ENCODE peak calls at places on chromosome 6, in four cellular contexts. One of them, this sample, is unnamed.

GRCh38 chr6:53639520-53639919 is 26.0 kb downstream of the KLHL31 start:
- DNase-seq in A549: no peak
- DNase-seq in HepG2: no peak
- DNase-seq in K562: no peak
- DNase-seq in this sample: no peak

GRCh38 chr6:4781967-4782537 is 5.8 kb downstream of the CDYL start:
- DNase-seq in A549: no peak
- DNase-seq in HepG2: no peak
- DNase-seq in K562: no peak
- DNase-seq in this sample: no peak

GRCh38 chr6:148973809-148974208 is 227.0 kb downstream of the UST start:
- DNase-seq in A549: peak
- DNase-seq in HepG2: no peak
- DNase-seq in K562: no peak
- DNase-seq in this sample: peak

GRCh38 chr6:145531822-145532221 is 203.5 kb downstream of the EPM2A start:
- DNase-seq in A549: no peak
- DNase-seq in HepG2: no peak
- DNase-seq in K562: no peak
- DNase-seq in this sample: no peak

GRCh38 chr6:30041821-30042220 is 19.2 kb upstream of the POLR1H start:
- DNase-seq in A549: no peak
- DNase-seq in HepG2: no peak
- DNase-seq in K562: no peak
- DNase-seq in this sample: no peak

GRCh38 chr6:113584767-113585166 is 272.4 kb upstream of the MARCKS start:
- DNase-seq in A549: no peak
- DNase-seq in HepG2: no peak
- DNase-seq in K562: no peak
- DNase-seq in this sample: no peak

GRCh38 chr6:10633216-10633615 is 61.2 kb downstream of the C6orf52 start:
- DNase-seq in A549: peak
- DNase-seq in HepG2: peak
- DNase-seq in K562: no peak
- DNase-seq in this sample: no peak

GRCh38 chr6:141744971-141745370 is 387.8 kb upstream of the GJE1 start:
- DNase-seq in A549: no peak
- DNase-seq in HepG2: no peak
- DNase-seq in K562: no peak
- DNase-seq in this sample: no peak

GRCh38 chr6:107491791-107492674 is 2.1 kb downstream of the SOBP start:
- DNase-seq in A549: no peak
- DNase-seq in HepG2: peak
- DNase-seq in K562: no peak
- DNase-seq in this sample: no peak

GRCh38 chr6:63352587-63353281 is 33.0 kb upstream of the LGSN start:
- DNase-seq in A549: peak
- DNase-seq in HepG2: peak
- DNase-seq in K562: no peak
- DNase-seq in this sample: no peak

GRCh38 chr6:115001726-115002436 is 659.1 kb upstream of the HS3ST5 start:
- DNase-seq in A549: peak
- DNase-seq in HepG2: peak
- DNase-seq in K562: no peak
- DNase-seq in this sample: no peak

GRCh38 chr6:31972709-31973350 is 892 bp upstream of the DXO start:
- DNase-seq in A549: no peak
- DNase-seq in HepG2: no peak
- DNase-seq in K562: peak
- DNase-seq in this sample: no peak

GRCh38 chr6:56475736-56476457 is 166.8 kb downstream of the DST start:
- DNase-seq in A549: no peak
- DNase-seq in HepG2: peak
- DNase-seq in K562: no peak
- DNase-seq in this sample: no peak

GRCh38 chr6:111057074-111057752 is 30.1 kb upstream of the SLC16A10 start:
- DNase-seq in A549: peak
- DNase-seq in HepG2: peak
- DNase-seq in K562: peak
- DNase-seq in this sample: no peak

GRCh38 chr6:148599967-148600426 is 146.8 kb upstream of the UST start:
- DNase-seq in A549: no peak
- DNase-seq in HepG2: peak
- DNase-seq in K562: no peak
- DNase-seq in this sample: peak

GRCh38 chr6:149079911-149080501 is 237.5 kb upstream of the TAB2 start:
- DNase-seq in A549: no peak
- DNase-seq in HepG2: no peak
- DNase-seq in K562: no peak
- DNase-seq in this sample: no peak

GRCh38 chr6:138428943-138429616 is 25.1 kb downstream of the HEBP2 start:
- DNase-seq in A549: peak
- DNase-seq in HepG2: peak
- DNase-seq in K562: peak
- DNase-seq in this sample: no peak

GRCh38 chr6:143039548-143039947 is 21.1 kb upstream of the AIG1 start:
- DNase-seq in A549: no peak
- DNase-seq in HepG2: no peak
- DNase-seq in K562: no peak
- DNase-seq in this sample: no peak

GRCh38 chr6:70103798-70104197 is 199.1 kb downstream of the COL9A1 start:
- DNase-seq in A549: peak
- DNase-seq in HepG2: no peak
- DNase-seq in K562: peak
- DNase-seq in this sample: no peak

DNA sequence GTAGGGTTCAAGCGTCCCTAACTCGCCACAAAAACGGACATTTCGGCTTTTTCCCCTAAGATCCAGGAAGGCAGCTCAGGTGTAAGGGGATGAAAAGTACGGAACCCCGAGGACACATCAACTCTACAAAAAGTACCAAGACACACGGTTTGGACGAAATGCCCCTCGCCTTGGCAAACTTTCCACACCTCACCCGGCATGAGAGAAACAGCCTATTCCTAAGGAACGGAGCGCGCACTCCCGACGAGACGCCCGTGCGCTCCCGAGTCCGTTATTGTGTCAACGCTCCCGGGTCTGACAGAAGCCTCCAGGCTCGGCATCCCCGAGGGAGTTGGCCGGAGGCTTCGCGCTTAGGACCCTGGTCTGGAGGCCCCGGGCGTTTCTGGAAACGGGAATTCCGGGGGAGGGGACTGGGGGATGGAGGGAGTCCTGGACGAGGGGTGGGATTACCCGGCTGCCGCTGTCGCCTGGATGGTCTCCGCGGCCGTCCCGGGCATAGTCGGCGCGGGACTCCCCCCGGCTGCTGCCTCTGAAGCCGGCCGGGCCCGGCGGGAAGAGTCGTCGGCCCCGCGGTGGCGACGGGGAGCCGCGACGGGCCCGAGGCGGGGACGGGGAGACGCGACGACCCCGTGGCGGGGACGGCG is 808 bp downstream of the ZNF318 start:
- DNase-seq in A549: peak
- DNase-seq in HepG2: peak
- DNase-seq in K562: peak
- DNase-seq in this sample: no peak
- TF ChIP-seq PHF8 in A549: peak
- TF ChIP-seq PHF8 in HepG2: peak
- TF ChIP-seq PHF8 in K562: no peak
- TF ChIP-seq PHF8 in this sample: no peak

GRCh38 chr6:13288481-13288880 is 39.9 kb downstream of the TBC1D7 start:
- DNase-seq in A549: no peak
- DNase-seq in HepG2: no peak
- DNase-seq in K562: no peak
- DNase-seq in this sample: no peak

GRCh38 chr6:13287104-13287503 is 41.2 kb downstream of the TBC1D7 start:
- DNase-seq in A549: no peak
- DNase-seq in HepG2: no peak
- DNase-seq in K562: no peak
- DNase-seq in this sample: no peak

GRCh38 chr6:13285705-13286104 is 42.6 kb downstream of the TBC1D7 start:
- DNase-seq in A549: no peak
- DNase-seq in HepG2: no peak
- DNase-seq in K562: no peak
- DNase-seq in this sample: no peak

GRCh38 chr6:13284646-13285045 is 43.7 kb downstream of the TBC1D7 start:
- DNase-seq in A549: no peak
- DNase-seq in HepG2: no peak
- DNase-seq in K562: no peak
- DNase-seq in this sample: no peak

GRCh38 chr6:13286185-13286584 is 42.2 kb downstream of the TBC1D7 start:
- DNase-seq in A549: no peak
- DNase-seq in HepG2: no peak
- DNase-seq in K562: no peak
- DNase-seq in this sample: no peak
- TF ChIP-seq PHF8 in A549: no peak
- TF ChIP-seq PHF8 in HepG2: no peak
- TF ChIP-seq PHF8 in K562: no peak
- TF ChIP-seq PHF8 in this sample: no peak

DNA sequence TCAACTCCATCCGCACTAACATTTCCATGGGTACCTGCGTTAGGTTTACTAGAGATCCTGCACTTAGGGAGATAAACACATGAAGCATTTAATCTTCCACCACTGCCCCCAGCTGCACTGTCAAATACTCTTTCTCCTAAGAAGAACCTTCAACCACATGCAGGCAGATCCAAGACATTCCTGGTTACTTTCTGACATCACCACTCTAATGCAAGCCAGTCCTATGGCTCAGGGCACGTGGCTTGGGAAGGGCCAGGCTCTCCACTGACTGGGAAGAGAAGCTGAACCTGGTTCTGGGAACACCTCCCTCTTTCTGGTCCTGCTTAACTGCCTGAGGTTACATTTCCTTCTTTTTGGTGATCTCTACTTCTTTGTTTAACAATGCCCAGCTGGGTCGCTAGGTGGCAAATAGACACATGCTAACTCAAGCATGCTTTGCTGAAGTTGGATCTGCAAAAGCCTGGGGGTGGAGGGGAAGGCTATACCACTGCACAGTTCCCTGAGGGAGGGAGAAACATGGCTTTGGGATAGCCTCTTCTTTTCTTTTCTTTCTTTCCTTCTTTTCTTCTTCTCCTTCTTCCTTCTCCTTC is 249.8 kb downstream of the GMDS start:
- DNase-seq in A549: peak
- DNase-seq in HepG2: no peak
- DNase-seq in K562: no peak
- DNase-seq in this sample: no peak
- TF ChIP-seq PHF8 in A549: no peak
- TF ChIP-seq PHF8 in HepG2: no peak
- TF ChIP-seq PHF8 in K562: no peak
- TF ChIP-seq PHF8 in this sample: no peak

GRCh38 chr6:52554684-52555280 is 22.1 kb downstream of the TRAM2 start:
- DNase-seq in A549: no peak
- DNase-seq in HepG2: no peak
- DNase-seq in K562: no peak
- DNase-seq in this sample: no peak
- TF ChIP-seq PHF8 in A549: no peak
- TF ChIP-seq PHF8 in HepG2: no peak
- TF ChIP-seq PHF8 in K562: no peak
- TF ChIP-seq PHF8 in this sample: no peak

GRCh38 chr6:122869437-122870024 is 80.5 kb downstream of the SMPDL3A start:
- DNase-seq in A549: peak
- DNase-seq in HepG2: peak
- DNase-seq in K562: peak
- DNase-seq in this sample: no peak
- TF ChIP-seq PHF8 in A549: no peak
- TF ChIP-seq PHF8 in HepG2: no peak
- TF ChIP-seq PHF8 in K562: no peak
- TF ChIP-seq PHF8 in this sample: no peak